ENCODE peak calls at places on chromosomes 13 and 19, in ten cellular contexts. H is activated CD8-positive, alpha-beta T cell treated with anti-CD3 and anti-CD28 coated beads for 36 hours; Q is right atrium auricular region; R is astrocyte of the cerebellum; A is ascending aorta; T is gastrocnemius medialis; S is mammary epithelial cell; N is epithelial cell of esophagus; W is fibroblast of pulmonary artery; K is CD8-positive, alpha-beta T cell. G is an unnamed sample.

GRCh38 chr19:54448037-54448773 is 794 bp upstream of the LENG8 start:
- DNase-seq in S (peak), A (no peak), R (no peak), W (peak), K (peak), Q (peak), N (peak), T (peak), H (peak), G (no peak)

GRCh38 chr19:18699403-18700054 is 16.0 kb downstream of the CRTC1 start:
- DNase-seq in W (no peak), H (no peak), T (no peak), Q (no peak), K (no peak), S (no peak), N (no peak), R (no peak), A (no peak), G (no peak)

GRCh38 chr13:45185286-45185685 is 15.6 kb downstream of the KCTD4 start:
- DNase-seq in A (no peak), W (no peak), N (no peak), H (no peak), R (no peak), S (no peak), Q (no peak), K (no peak), T (no peak), G (no peak)

GRCh38 chr19:2282062-2282861 is at the start of gene PEAK3:
- DNase-seq in T (peak), R (no peak), K (peak), Q (peak), N (no peak), W (peak), S (no peak), H (peak), A (no peak), G (no peak)

GRCh38 chr19:55584871-55585270 is 4.2 kb upstream of the ZNF579 start:
- DNase-seq in N (no peak), W (no peak), K (no peak), T (no peak), R (no peak), A (no peak), H (no peak), Q (no peak), S (no peak), G (no peak)

GRCh38 chr13:48159436-48160225 is 64.7 kb upstream of the MED4 start:
- DNase-seq in N (peak), R (peak), T (no peak), K (no peak), H (peak), W (no peak), Q (no peak), S (peak), A (no peak), G (no peak)

GRCh38 chr13:104422668-104423067 is 1356.5 kb upstream of the SLC10A2 start:
- DNase-seq in S (no peak), R (no peak), K (no peak), H (no peak), A (no peak), Q (no peak), T (no peak), W (no peak), N (peak), G (no peak)

GRCh38 chr13:29943301-29944085 is 93.1 kb upstream of the UBL3 start:
- DNase-seq in N (no peak), W (no peak), R (no peak), Q (no peak), K (no peak), H (no peak), T (no peak), S (no peak), A (no peak), G (no peak)

GRCh38 chr13:113836917-113837553 is 26.8 kb downstream of the GAS6 start:
- DNase-seq in W (peak), K (no peak), A (no peak), H (no peak), S (peak), T (peak), N (peak), R (peak), Q (peak), G (peak)

GRCh38 chr13:94195715-94196114 is 283.8 kb downstream of the DCT start:
- DNase-seq in A (no peak), H (no peak), N (peak), K (no peak), T (no peak), W (peak), Q (no peak), S (peak), R (peak), G (peak)

GRCh38 chr19:44111910-44112463 is 1.2 kb upstream of the ZNF225 start:
- DNase-seq in R (peak), W (peak), H (peak), K (no peak), N (peak), A (no peak), S (peak), Q (no peak), T (no peak), G (peak)

GRCh38 chr13:112769615-112770014 is 79.8 kb downstream of the ATP11A start:
- DNase-seq in T (no peak), R (no peak), S (no peak), W (no peak), N (no peak), Q (no peak), K (no peak), H (no peak), A (no peak), G (no peak)

GRCh38 chr19:32471095-32471494 is 65.5 kb downstream of the DPY19L3 start:
- DNase-seq in W (no peak), Q (no peak), K (no peak), T (no peak), S (no peak), H (no peak), A (no peak), R (no peak), N (no peak), G (no peak)

GRCh38 chr13:76161143-76161542 is 525.0 kb downstream of the LMO7 start:
- DNase-seq in W (no peak), R (no peak), T (peak), N (no peak), A (no peak), K (no peak), H (no peak), Q (no peak), S (no peak), G (no peak)

GRCh38 chr13:23506071-23506820 is 64.0 kb upstream of the TNFRSF19 start:
- DNase-seq in T (no peak), S (no peak), W (peak), Q (no peak), H (no peak), K (no peak), A (no peak), R (no peak), N (no peak), G (no peak)

GRCh38 chr19:41813911-41814310 is 17.5 kb downstream of the CEACAM3 start:
- DNase-seq in H (no peak), N (no peak), R (no peak), K (no peak), Q (no peak), A (no peak), T (no peak), S (no peak), W (no peak), G (no peak)

GRCh38 chr13:52850396-52851152 is 2.1 kb upstream of the PCDH8 start:
- DNase-seq in A (no peak), Q (peak), R (no peak), H (peak), K (no peak), T (no peak), W (peak), N (peak), S (peak), G (no peak)

GRCh38 chr13:21234537-21234936 is 58.1 kb downstream of the MRPL57 start:
- DNase-seq in R (no peak), T (no peak), S (peak), N (no peak), W (no peak), H (no peak), K (no peak), Q (no peak), A (no peak), G (no peak)

GRCh38 chr13:23558675-23559536 is 11.3 kb upstream of the TNFRSF19 start:
- DNase-seq in S (peak), H (peak), N (peak), R (peak), T (peak), Q (peak), K (no peak), A (no peak), W (peak), G (no peak)

GRCh38 chr13:26568132-26568815 is 10.8 kb downstream of the WASF3 start:
- DNase-seq in R (no peak), T (no peak), H (no peak), S (no peak), Q (no peak), A (no peak), K (no peak), W (no peak), N (no peak), G (no peak)

GRCh38 chr13:89688908-89689307 is 1658.6 kb upstream of the MIR17HG start:
- DNase-seq in K (no peak), S (no peak), W (peak), N (no peak), A (no peak), Q (no peak), R (no peak), T (no peak), H (no peak), G (no peak)

DNA sequence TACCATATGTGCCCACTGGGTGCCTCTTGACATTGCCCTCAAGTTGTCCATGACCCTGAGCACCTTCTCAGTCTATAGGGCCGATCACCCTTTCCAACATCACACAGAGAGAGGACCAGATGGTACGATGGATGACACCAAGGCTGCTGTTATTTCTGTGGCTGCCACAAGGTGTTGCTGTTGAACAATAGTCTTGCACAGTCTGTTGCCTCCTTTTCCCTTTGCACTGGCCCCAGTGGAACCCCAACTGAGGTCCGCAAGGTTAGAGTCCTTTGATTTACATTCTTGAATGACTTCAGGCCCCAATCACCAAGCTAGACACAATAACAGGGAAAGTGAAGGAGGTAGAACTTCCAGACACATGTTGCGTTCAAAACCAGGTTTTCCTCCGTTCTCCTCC is 52.0 kb downstream of the TINCR start:
- DNase-seq in N (no peak), K (no peak), T (no peak), H (no peak), S (no peak), Q (no peak), W (no peak), A (no peak), R (no peak), G (no peak)
- TF ChIP-seq CTCF in N (peak), K (no peak), T (no peak), H (peak), S (peak), Q (no peak), W (peak), A (no peak), R (peak), G (peak)

DNA sequence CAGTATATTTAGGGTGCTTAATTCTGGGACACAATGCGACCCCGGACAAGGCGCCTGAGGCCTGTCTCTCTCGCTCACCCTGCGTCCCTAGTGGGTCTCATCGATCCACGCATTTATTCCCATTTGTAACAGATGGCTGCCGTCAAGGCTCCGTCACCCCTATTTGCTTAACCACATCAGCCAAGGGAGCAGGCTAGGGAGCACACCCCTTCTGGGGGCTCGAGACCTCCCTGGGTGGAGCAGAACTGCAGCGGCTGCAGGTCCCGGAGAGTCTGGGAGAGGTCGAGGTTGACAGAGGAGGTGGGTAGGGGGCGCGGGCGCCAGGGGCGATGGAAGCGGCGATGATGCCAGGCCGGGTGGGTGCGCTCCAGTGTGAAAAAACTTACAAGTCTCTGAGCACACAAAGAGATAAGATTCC is 507 bp downstream of the ALG5 start:
- DNase-seq in N (peak), S (peak), R (no peak), H (peak), T (no peak), Q (no peak), W (no peak), A (no peak), K (peak), G (no peak)
- TF ChIP-seq CTCF in N (no peak), S (no peak), R (no peak), H (no peak), T (no peak), Q (no peak), W (no peak), A (no peak), K (no peak), G (no peak)

GRCh38 chr19:30968841-30969399 is 380.3 kb downstream of the TSHZ3 start:
- DNase-seq in S (no peak), A (no peak), W (no peak), K (no peak), N (no peak), Q (no peak), H (no peak), T (no peak), R (no peak), G (no peak)

GRCh38 chr19:30969586-30969985 is 379.6 kb downstream of the TSHZ3 start:
- DNase-seq in W (no peak), R (no peak), A (no peak), K (no peak), T (no peak), H (no peak), Q (no peak), S (no peak), N (no peak), G (no peak)

GRCh38 chr19:30968210-30968609 is 381.0 kb downstream of the TSHZ3 start:
- DNase-seq in S (no peak), A (no peak), T (no peak), Q (no peak), H (no peak), W (no peak), K (no peak), R (no peak), N (no peak), G (no peak)
- TF ChIP-seq CTCF in S (no peak), A (no peak), T (no peak), Q (no peak), H (no peak), W (no peak), K (no peak), R (no peak), N (no peak), G (peak)

GRCh38 chr19:49126575-49126974 is 7.2 kb downstream of the PPFIA3 start:
- DNase-seq in A (no peak), T (no peak), N (no peak), K (no peak), W (no peak), H (no peak), R (no peak), Q (no peak), S (no peak), G (no peak)

GRCh38 chr19:49130325-49130724 is 11.0 kb downstream of the PPFIA3 start:
- DNase-seq in Q (no peak), T (peak), W (no peak), A (no peak), K (no peak), R (no peak), S (no peak), H (no peak), N (no peak), G (no peak)

GRCh38 chr19:49128545-49129237 is 9.3 kb downstream of the PPFIA3 start:
- DNase-seq in A (no peak), K (no peak), T (no peak), H (no peak), W (no peak), S (no peak), Q (no peak), R (no peak), N (no peak), G (no peak)

GRCh38 chr19:49129238-49129583 is 9.9 kb downstream of the PPFIA3 start:
- DNase-seq in K (no peak), R (no peak), H (no peak), Q (no peak), W (no peak), S (no peak), T (no peak), N (no peak), A (no peak), G (no peak)

DNA sequence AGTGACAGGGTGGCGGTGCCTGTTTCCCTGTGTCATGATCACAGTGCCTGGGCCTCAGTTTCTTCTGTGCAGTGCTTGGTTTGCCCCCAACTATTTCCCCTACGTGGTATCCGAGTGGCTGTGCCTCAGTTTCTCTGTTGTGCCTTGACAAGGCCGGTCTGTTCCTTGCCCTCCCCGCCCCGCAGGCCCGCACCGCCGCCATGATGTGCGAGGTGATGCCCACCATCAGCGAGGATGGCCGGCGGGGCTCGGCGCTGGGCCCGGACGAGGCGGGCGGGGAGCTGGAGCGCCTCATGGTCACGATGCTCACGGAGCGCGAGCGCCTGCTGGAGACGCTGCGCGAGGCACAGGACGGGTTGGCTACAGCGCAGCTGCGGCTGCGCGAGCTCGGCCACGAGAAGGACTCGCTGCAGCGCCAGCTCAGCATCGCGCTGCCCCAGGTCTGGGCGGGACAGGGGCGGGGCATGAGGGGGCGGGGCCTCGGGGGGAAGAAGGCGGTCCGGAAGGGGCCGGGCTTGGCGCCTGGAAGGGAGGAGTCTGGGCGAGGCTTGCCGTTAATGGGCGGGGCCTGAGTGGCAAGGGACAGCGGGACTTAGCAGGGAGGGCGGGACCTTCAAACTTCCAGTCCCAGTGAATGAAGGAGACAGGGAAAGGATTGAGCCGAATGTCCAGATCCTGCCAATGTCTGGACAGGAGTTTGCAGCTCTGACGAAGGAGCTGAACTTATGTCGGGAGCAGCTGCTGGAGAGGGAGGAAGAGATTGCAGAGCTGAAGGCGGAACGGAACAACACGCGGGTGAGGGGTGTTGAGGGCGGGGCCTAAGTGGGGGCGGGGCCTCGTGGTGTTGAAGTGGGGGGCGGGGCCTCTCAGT is 8.6 kb downstream of the PPFIA3 start:
- DNase-seq in A (peak), S (peak), W (peak), N (peak), Q (peak), H (peak), R (peak), K (peak), T (peak), G (peak)
- TF ChIP-seq CTCF in A (no peak), S (peak), W (no peak), N (peak), Q (no peak), H (no peak), R (peak), K (no peak), T (peak), G (peak)

DNA sequence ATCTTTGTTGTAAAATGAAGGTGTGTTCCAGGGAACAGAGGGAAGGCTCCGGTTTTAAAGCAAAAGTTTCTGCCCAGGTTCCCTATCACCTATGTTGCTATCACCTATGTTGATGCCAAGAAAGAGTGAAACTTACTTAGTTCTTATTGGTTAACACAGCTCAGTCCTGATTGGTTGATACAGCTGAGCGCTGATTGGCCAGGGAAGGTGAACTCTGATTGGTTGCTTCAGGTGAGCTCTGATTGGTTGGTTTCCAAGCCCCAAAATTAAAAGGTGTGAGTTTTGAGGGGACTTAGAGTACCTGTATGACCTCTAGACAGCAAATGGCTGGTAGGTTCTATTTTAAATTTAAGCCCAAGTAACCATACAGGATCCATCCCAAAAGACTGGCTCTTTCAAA is 42.2 kb downstream of the FPR3 start:
- DNase-seq in H (no peak), Q (no peak), W (no peak), A (no peak), K (no peak), N (no peak), S (no peak), T (no peak), R (no peak), G (no peak)
- TF ChIP-seq CTCF in H (no peak), Q (no peak), W (no peak), A (no peak), K (no peak), N (no peak), S (no peak), T (no peak), R (no peak), G (no peak)

GRCh38 chr19:4096049-4096892 is 27.7 kb downstream of the MAP2K2 start:
- DNase-seq in R (no peak), W (no peak), S (no peak), A (no peak), H (no peak), T (no peak), N (no peak), Q (no peak), K (no peak), G (no peak)

GRCh38 chr19:4094761-4095487 is 28.2 kb upstream of the ZBTB7A start:
- DNase-seq in K (no peak), A (no peak), Q (no peak), H (no peak), S (no peak), N (no peak), T (no peak), R (no peak), W (no peak), G (no peak)

GRCh38 chr19:4095488-4095844 is 28.5 kb downstream of the MAP2K2 start:
- DNase-seq in S (no peak), R (no peak), A (no peak), T (no peak), W (no peak), K (no peak), Q (no peak), N (no peak), H (no peak), G (no peak)

GRCh38 chr19:4094291-4094690 is 27.6 kb upstream of the ZBTB7A start:
- DNase-seq in H (no peak), K (no peak), N (no peak), A (no peak), Q (no peak), W (no peak), S (no peak), T (no peak), R (no peak), G (no peak)

DNA sequence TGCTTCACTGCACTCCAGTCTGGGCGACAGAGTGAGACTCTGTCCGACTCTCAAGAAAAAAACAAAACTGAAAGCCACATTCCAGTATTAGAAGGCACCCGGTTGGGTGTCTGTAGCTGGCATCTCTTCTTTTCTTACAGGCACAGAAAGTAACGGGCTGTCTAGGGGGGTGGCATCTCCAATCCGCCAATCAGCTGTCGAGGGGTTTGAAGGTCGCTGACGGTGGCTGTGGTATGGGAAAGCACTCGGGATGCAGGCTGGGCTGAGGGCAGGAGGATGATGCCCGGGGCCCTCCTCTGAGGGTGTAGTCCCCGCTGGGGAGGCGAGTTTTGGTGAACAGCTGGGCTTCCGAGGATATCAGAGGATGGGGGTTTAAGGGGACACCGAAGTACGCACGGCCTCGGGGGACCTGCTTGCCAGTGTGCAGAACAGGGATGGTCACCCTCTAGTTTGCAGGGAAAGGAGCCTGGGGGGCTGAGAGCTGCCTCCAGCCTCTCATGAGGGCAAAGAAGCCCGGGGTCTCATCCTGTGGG is 27.0 kb upstream of the ZBTB7A start:
- DNase-seq in S (no peak), T (no peak), W (no peak), K (no peak), N (no peak), Q (no peak), A (no peak), R (no peak), H (no peak), G (no peak)
- TF ChIP-seq CTCF in S (no peak), T (no peak), W (no peak), K (no peak), N (no peak), Q (no peak), A (no peak), R (no peak), H (no peak), G (no peak)